ENCODE peak calls at places on chromosomes 6 and 20, in nine cellular contexts. One of them, this sample, is unnamed.
A peak's percentile ranks its signal among the peaks of the same experiment; 100 is the strongest.

GRCh38 chr20:63316502-63316921 is 23.5 kb downstream of the COL20A1 start:
- DNase-seq in GM12865: no peak
- DNase-seq in CD8-positive, alpha-beta T cell: no peak
- DNase-seq in natural killer cell: no peak
- DNase-seq in NCI-H2081: no peak
- DNase-seq in AG04450: no peak
- DNase-seq in stimulated activated CD4-positive, alpha-beta T cell treated with anti-CD3 and anti-CD28 coated beads, Interleukin-12 subunit alpha, Interleukin-12 subunit beta, amount 100 ng/mL, for 4 hours: no peak
- DNase-seq in neural crest cell: no peak
- DNase-seq in left colon: no peak
- DNase-seq in this sample: no peak

GRCh38 chr20:32585011-32585518 is at the start of gene NOL4L:
- DNase-seq in GM12865: peak; percentile 29
- DNase-seq in CD8-positive, alpha-beta T cell: peak; percentile 55
- DNase-seq in natural killer cell: no peak
- DNase-seq in NCI-H2081: peak; percentile 56
- DNase-seq in AG04450: no peak
- DNase-seq in stimulated activated CD4-positive, alpha-beta T cell treated with anti-CD3 and anti-CD28 coated beads, Interleukin-12 subunit alpha, Interleukin-12 subunit beta, amount 100 ng/mL, for 4 hours: peak; percentile 42
- DNase-seq in neural crest cell: peak; percentile 52
- DNase-seq in left colon: no peak
- DNase-seq in this sample: peak; percentile 34

GRCh38 chr6:8738951-8739350 is 303.6 kb upstream of the SLC35B3 start:
- DNase-seq in GM12865: no peak
- DNase-seq in CD8-positive, alpha-beta T cell: no peak
- DNase-seq in natural killer cell: no peak
- DNase-seq in NCI-H2081: no peak
- DNase-seq in AG04450: no peak
- DNase-seq in stimulated activated CD4-positive, alpha-beta T cell treated with anti-CD3 and anti-CD28 coated beads, Interleukin-12 subunit alpha, Interleukin-12 subunit beta, amount 100 ng/mL, for 4 hours: no peak
- DNase-seq in neural crest cell: no peak
- DNase-seq in left colon: no peak
- DNase-seq in this sample: no peak

GRCh38 chr6:11804706-11805105 is 26.1 kb upstream of the ADTRP start:
- DNase-seq in GM12865: no peak
- DNase-seq in CD8-positive, alpha-beta T cell: no peak
- DNase-seq in natural killer cell: no peak
- DNase-seq in NCI-H2081: no peak
- DNase-seq in AG04450: no peak
- DNase-seq in stimulated activated CD4-positive, alpha-beta T cell treated with anti-CD3 and anti-CD28 coated beads, Interleukin-12 subunit alpha, Interleukin-12 subunit beta, amount 100 ng/mL, for 4 hours: no peak
- DNase-seq in neural crest cell: no peak
- DNase-seq in left colon: no peak
- DNase-seq in this sample: no peak

GRCh38 chr6:24775520-24776058 is 852 bp downstream of the GMNN start:
- DNase-seq in GM12865: peak; percentile 41
- DNase-seq in CD8-positive, alpha-beta T cell: no peak
- DNase-seq in natural killer cell: no peak
- DNase-seq in NCI-H2081: no peak
- DNase-seq in AG04450: no peak
- DNase-seq in stimulated activated CD4-positive, alpha-beta T cell treated with anti-CD3 and anti-CD28 coated beads, Interleukin-12 subunit alpha, Interleukin-12 subunit beta, amount 100 ng/mL, for 4 hours: no peak
- DNase-seq in neural crest cell: no peak
- DNase-seq in left colon: no peak
- DNase-seq in this sample: no peak

GRCh38 chr6:53369051-53369450 is 20.3 kb upstream of the ELOVL5 start:
- DNase-seq in GM12865: no peak
- DNase-seq in CD8-positive, alpha-beta T cell: no peak
- DNase-seq in natural killer cell: no peak
- DNase-seq in NCI-H2081: no peak
- DNase-seq in AG04450: no peak
- DNase-seq in stimulated activated CD4-positive, alpha-beta T cell treated with anti-CD3 and anti-CD28 coated beads, Interleukin-12 subunit alpha, Interleukin-12 subunit beta, amount 100 ng/mL, for 4 hours: no peak
- DNase-seq in neural crest cell: no peak
- DNase-seq in left colon: no peak
- DNase-seq in this sample: no peak

GRCh38 chr6:112235956-112236355 is 18.4 kb downstream of the LAMA4 start:
- DNase-seq in GM12865: peak; percentile 5
- DNase-seq in CD8-positive, alpha-beta T cell: peak; percentile 4
- DNase-seq in natural killer cell: no peak
- DNase-seq in NCI-H2081: no peak
- DNase-seq in AG04450: no peak
- DNase-seq in stimulated activated CD4-positive, alpha-beta T cell treated with anti-CD3 and anti-CD28 coated beads, Interleukin-12 subunit alpha, Interleukin-12 subunit beta, amount 100 ng/mL, for 4 hours: no peak
- DNase-seq in neural crest cell: no peak
- DNase-seq in left colon: no peak
- DNase-seq in this sample: no peak

GRCh38 chr6:42260424-42260888 is 42.8 kb upstream of the MRPS10 start:
- DNase-seq in GM12865: no peak
- DNase-seq in CD8-positive, alpha-beta T cell: no peak
- DNase-seq in natural killer cell: no peak
- DNase-seq in NCI-H2081: no peak
- DNase-seq in AG04450: no peak
- DNase-seq in stimulated activated CD4-positive, alpha-beta T cell treated with anti-CD3 and anti-CD28 coated beads, Interleukin-12 subunit alpha, Interleukin-12 subunit beta, amount 100 ng/mL, for 4 hours: no peak
- DNase-seq in neural crest cell: no peak
- DNase-seq in left colon: no peak
- DNase-seq in this sample: peak; percentile 75

GRCh38 chr6:107237992-107238660 is 122.8 kb upstream of the BEND3 start:
- DNase-seq in GM12865: no peak
- DNase-seq in CD8-positive, alpha-beta T cell: no peak
- DNase-seq in natural killer cell: no peak
- DNase-seq in NCI-H2081: no peak
- DNase-seq in AG04450: no peak
- DNase-seq in stimulated activated CD4-positive, alpha-beta T cell treated with anti-CD3 and anti-CD28 coated beads, Interleukin-12 subunit alpha, Interleukin-12 subunit beta, amount 100 ng/mL, for 4 hours: no peak
- DNase-seq in neural crest cell: no peak
- DNase-seq in left colon: no peak
- DNase-seq in this sample: no peak

GRCh38 chr6:42947950-42948349 is 12.6 kb upstream of the GNMT start:
- DNase-seq in GM12865: no peak
- DNase-seq in CD8-positive, alpha-beta T cell: no peak
- DNase-seq in natural killer cell: no peak
- DNase-seq in NCI-H2081: no peak
- DNase-seq in AG04450: no peak
- DNase-seq in stimulated activated CD4-positive, alpha-beta T cell treated with anti-CD3 and anti-CD28 coated beads, Interleukin-12 subunit alpha, Interleukin-12 subunit beta, amount 100 ng/mL, for 4 hours: no peak
- DNase-seq in neural crest cell: no peak
- DNase-seq in left colon: no peak
- DNase-seq in this sample: no peak

GRCh38 chr20:23585808-23586734 is 17.8 kb upstream of the CST9L start:
- DNase-seq in GM12865: no peak
- DNase-seq in CD8-positive, alpha-beta T cell: no peak
- DNase-seq in natural killer cell: no peak
- DNase-seq in NCI-H2081: no peak
- DNase-seq in AG04450: no peak
- DNase-seq in stimulated activated CD4-positive, alpha-beta T cell treated with anti-CD3 and anti-CD28 coated beads, Interleukin-12 subunit alpha, Interleukin-12 subunit beta, amount 100 ng/mL, for 4 hours: no peak
- DNase-seq in neural crest cell: no peak
- DNase-seq in left colon: no peak
- DNase-seq in this sample: no peak

GRCh38 chr20:6045566-6045965 is 8.3 kb downstream of the LRRN4 start:
- DNase-seq in GM12865: no peak
- DNase-seq in CD8-positive, alpha-beta T cell: no peak
- DNase-seq in natural killer cell: no peak
- DNase-seq in NCI-H2081: no peak
- DNase-seq in AG04450: peak; percentile 26
- DNase-seq in stimulated activated CD4-positive, alpha-beta T cell treated with anti-CD3 and anti-CD28 coated beads, Interleukin-12 subunit alpha, Interleukin-12 subunit beta, amount 100 ng/mL, for 4 hours: no peak
- DNase-seq in neural crest cell: no peak
- DNase-seq in left colon: no peak
- DNase-seq in this sample: no peak

GRCh38 chr6:89260832-89261231 is 43.7 kb upstream of the GABRR1 start:
- DNase-seq in GM12865: no peak
- DNase-seq in CD8-positive, alpha-beta T cell: no peak
- DNase-seq in natural killer cell: no peak
- DNase-seq in NCI-H2081: no peak
- DNase-seq in AG04450: no peak
- DNase-seq in stimulated activated CD4-positive, alpha-beta T cell treated with anti-CD3 and anti-CD28 coated beads, Interleukin-12 subunit alpha, Interleukin-12 subunit beta, amount 100 ng/mL, for 4 hours: no peak
- DNase-seq in neural crest cell: no peak
- DNase-seq in left colon: no peak
- DNase-seq in this sample: peak; percentile 76

This sample was measured in NCI-H2171 treated with DMSO at 0.1 percent for 48 hours.